ENCODE peak calls at places on chromosomes 12 and 14, in nine cellular contexts. C, U, P, Y, D, G, S, R and X are unnamed samples.

GRCh38 chr12:105109465-105110212 is 2.1 kb downstream of the WASHC4 start:
- DNase-seq in C (no peak), U (peak), P (no peak), Y (no peak), D (no peak), G (no peak), S (peak), R (no peak), X (no peak)

GRCh38 chr12:76195920-76196319 is 111.4 kb upstream of the NAP1L1 start:
- DNase-seq in C (no peak), U (no peak), P (no peak), Y (no peak), D (no peak), G (no peak), S (no peak), R (no peak), X (no peak)

GRCh38 chr12:126772171-126772864 is 1494.7 kb upstream of the TMEM132C start:
- DNase-seq in C (peak), U (peak), P (no peak), Y (no peak), D (no peak), G (peak), S (peak), R (peak), X (peak)

GRCh38 chr14:63205850-63206249 is 1.6 kb downstream of the RHOJ start:
- DNase-seq in C (no peak), U (no peak), P (no peak), Y (no peak), D (no peak), G (no peak), S (peak), R (no peak), X (no peak)

GRCh38 chr12:56373515-56373914 is 10.9 kb upstream of the APOF start:
- DNase-seq in C (no peak), U (no peak), P (no peak), Y (no peak), D (no peak), G (no peak), S (no peak), R (no peak), X (no peak)

GRCh38 chr14:68734231-68734732 is 58.6 kb downstream of the ZFP36L1 start:
- DNase-seq in C (peak), U (no peak), P (peak), Y (no peak), D (no peak), G (no peak), S (peak), R (peak), X (no peak)

GRCh38 chr12:131380961-131381705 is 329.8 kb upstream of the SFSWAP start:
- DNase-seq in C (no peak), U (no peak), P (no peak), Y (no peak), D (no peak), G (no peak), S (no peak), R (no peak), X (no peak)

GRCh38 chr14:104895207-104895785 is 29.4 kb upstream of the PLD4 start:
- DNase-seq in C (no peak), U (no peak), P (no peak), Y (no peak), D (no peak), G (no peak), S (no peak), R (no peak), X (no peak)

GRCh38 chr12:104720346-104721064 is 237.6 kb downstream of the SLC41A2 start:
- DNase-seq in C (peak), U (no peak), P (no peak), Y (no peak), D (no peak), G (no peak), S (peak), R (peak), X (no peak)

GRCh38 chr12:20494803-20495202 is 126.5 kb downstream of the PDE3A start:
- DNase-seq in C (no peak), U (no peak), P (no peak), Y (no peak), D (no peak), G (no peak), S (peak), R (no peak), X (no peak)

GRCh38 chr14:38951451-38951850 is 151.6 kb downstream of the SEC23A start:
- DNase-seq in C (no peak), U (peak), P (no peak), Y (no peak), D (no peak), G (no peak), S (peak), R (no peak), X (peak)

GRCh38 chr12:78963439-78964222 is 99.1 kb downstream of the SYT1 start:
- DNase-seq in C (no peak), U (peak), P (no peak), Y (no peak), D (no peak), G (peak), S (peak), R (no peak), X (no peak)

GRCh38 chr14:63435838-63436237 is 107.3 kb downstream of the PPP2R5E start:
- DNase-seq in C (no peak), U (no peak), P (no peak), Y (peak), D (peak), G (peak), S (peak), R (no peak), X (peak)

GRCh38 chr12:43098766-43099550 is 453.0 kb downstream of the ADAMTS20 start:
- DNase-seq in C (no peak), U (no peak), P (no peak), Y (no peak), D (no peak), G (no peak), S (peak), R (no peak), X (no peak)

GRCh38 chr12:12488296-12488695 is 74.4 kb downstream of the DUSP16 start:
- DNase-seq in C (no peak), U (no peak), P (no peak), Y (no peak), D (no peak), G (no peak), S (no peak), R (no peak), X (no peak)

GRCh38 chr12:124286414-124286813 is 8.5 kb upstream of the RFLNA start:
- DNase-seq in C (no peak), U (no peak), P (no peak), Y (no peak), D (no peak), G (no peak), S (no peak), R (no peak), X (no peak)

GRCh38 chr12:54304187-54304810 is 3.5 kb upstream of the NFE2 start:
- DNase-seq in C (no peak), U (no peak), P (peak), Y (peak), D (peak), G (no peak), S (peak), R (no peak), X (no peak)

GRCh38 chr12:93727195-93727811 is 50.1 kb downstream of the CRADD start:
- DNase-seq in C (no peak), U (no peak), P (no peak), Y (no peak), D (no peak), G (no peak), S (no peak), R (no peak), X (no peak)

GRCh38 chr12:52752516-52752915 is 24.6 kb downstream of the KRT76 start:
- DNase-seq in C (no peak), U (no peak), P (no peak), Y (no peak), D (no peak), G (no peak), S (no peak), R (no peak), X (no peak)

GRCh38 chr14:32986791-32987545 is 48.3 kb downstream of the NPAS3 start:
- DNase-seq in C (no peak), U (no peak), P (no peak), Y (peak), D (no peak), G (peak), S (peak), R (no peak), X (peak)

GRCh38 chr14:31930493-31931225 is 146.4 kb upstream of the ARHGAP5 start:
- DNase-seq in C (no peak), U (no peak), P (no peak), Y (no peak), D (no peak), G (no peak), S (peak), R (no peak), X (no peak)

GRCh38 chr14:102415671-102416070 is 52.9 kb downstream of the TECPR2 start:
- DNase-seq in C (no peak), U (no peak), P (no peak), Y (no peak), D (no peak), G (no peak), S (no peak), R (no peak), X (no peak)

GRCh38 chr12:29672580-29672979 is 111.2 kb downstream of the TMTC1 start:
- DNase-seq in C (no peak), U (no peak), P (no peak), Y (no peak), D (no peak), G (no peak), S (no peak), R (no peak), X (no peak)

GRCh38 chr14:96905065-96905464 is 107.9 kb downstream of the VRK1 start:
- DNase-seq in C (no peak), U (no peak), P (no peak), Y (no peak), D (no peak), G (no peak), S (no peak), R (no peak), X (no peak)

GRCh38 chr12:4828176-4828575 is 81.5 kb upstream of the KCNA1 start:
- DNase-seq in C (no peak), U (no peak), P (no peak), Y (no peak), D (no peak), G (no peak), S (no peak), R (no peak), X (no peak)

GRCh38 chr12:91143241-91143640 is 31.9 kb upstream of the LUM start:
- DNase-seq in C (no peak), U (no peak), P (no peak), Y (no peak), D (no peak), G (no peak), S (peak), R (no peak), X (no peak)

GRCh38 chr12:857611-858010 is 91.9 kb downstream of the RAD52 start:
- DNase-seq in C (no peak), U (no peak), P (no peak), Y (no peak), D (no peak), G (peak), S (peak), R (no peak), X (peak)

GRCh38 chr12:90250766-90251165 is 542.1 kb upstream of the ATP2B1 start:
- DNase-seq in C (no peak), U (no peak), P (peak), Y (no peak), D (no peak), G (no peak), S (peak), R (no peak), X (no peak)

GRCh38 chr14:57492859-57493258 is 798 bp downstream of the CCDC198 start:
- DNase-seq in C (no peak), U (no peak), P (no peak), Y (no peak), D (no peak), G (peak), S (peak), R (no peak), X (no peak)

GRCh38 chr14:100567009-100567876 is 20.0 kb downstream of the BEGAIN start:
- DNase-seq in C (no peak), U (no peak), P (no peak), Y (no peak), D (no peak), G (no peak), S (no peak), R (no peak), X (no peak)

GRCh38 chr14:99971087-99971928 is 93.9 kb upstream of the EVL start:
- DNase-seq in C (peak), U (peak), P (peak), Y (peak), D (peak), G (peak), S (peak), R (peak), X (peak)

GRCh38 chr12:22729898-22730443 is 105.0 kb downstream of the ETNK1 start:
- DNase-seq in C (no peak), U (no peak), P (peak), Y (no peak), D (no peak), G (peak), S (peak), R (no peak), X (no peak)

GRCh38 chr14:74984241-74985027 is 18.3 kb upstream of the EIF2B2 start:
- DNase-seq in C (no peak), U (no peak), P (no peak), Y (no peak), D (no peak), G (no peak), S (no peak), R (no peak), X (no peak)

GRCh38 chr14:88470542-88471440 is 84.0 kb downstream of the PTPN21 start:
- DNase-seq in C (no peak), U (no peak), P (no peak), Y (no peak), D (no peak), G (no peak), S (peak), R (no peak), X (no peak)

GRCh38 chr12:128644664-128645296 is 179.0 kb downstream of the SLC15A4 start:
- DNase-seq in C (no peak), U (no peak), P (no peak), Y (no peak), D (no peak), G (no peak), S (no peak), R (peak), X (no peak)

GRCh38 chr14:61174395-61175386 is 106.4 kb downstream of the TMEM30B start:
- DNase-seq in C (no peak), U (no peak), P (no peak), Y (no peak), D (no peak), G (peak), S (peak), R (no peak), X (no peak)

GRCh38 chr14:58752280-58752679 is 114.5 kb downstream of the DACT1 start:
- DNase-seq in C (no peak), U (no peak), P (no peak), Y (no peak), D (no peak), G (no peak), S (no peak), R (no peak), X (no peak)